ENCODE peak calls at places on chromosomes 5 and 9, in eight cellular contexts. X is stimulated activated CD8-positive, alpha-beta memory T cell treated with anti-CD3 and anti-CD28 coated beads, Interleukin-15, amount 100 ng/mL, for 24 hours; R is GM23248; M is activated CD8-positive, alpha-beta memory T cell treated with anti-CD3 and anti-CD28 coated beads, Interleukin-2, amount 50 U/mL, for 4 hours; V is posterior vena cava; W is astrocyte of the spinal cord; L is HTR-8/SVneo; H is fibroblast of the aortic adventitia. Q is an unnamed sample.

GRCh38 chr5:150490296-150490669 is 17.6 kb upstream of the NDST1 start:
- DNase-seq in L (no peak), X (no peak), V (no peak), R (peak; percentile 10), W (no peak), H (no peak), M (no peak), Q (no peak)

GRCh38 chr9:137798142-137798541 is 79.4 kb upstream of the CACNA1B start:
- DNase-seq in L (no peak), H (no peak), V (no peak), W (no peak), X (no peak), R (no peak), M (no peak), Q (no peak)

GRCh38 chr9:127280880-127281660 is 16.5 kb downstream of the GARNL3 start:
- DNase-seq in R (no peak), V (no peak), W (no peak), X (no peak), M (no peak), L (no peak), H (no peak), Q (no peak)

GRCh38 chr5:179258001-179258921 is 87.0 kb downstream of the ADAMTS2 start:
- DNase-seq in W (no peak), L (no peak), R (no peak), V (peak; percentile 77), H (no peak), M (no peak), X (no peak), Q (no peak)

GRCh38 chr5:158948376-158948775 is 151.3 kb downstream of the EBF1 start:
- DNase-seq in W (no peak), H (no peak), X (no peak), R (no peak), M (no peak), V (no peak), L (no peak), Q (no peak)

GRCh38 chr5:143143973-143144372 is 259.5 kb downstream of the NR3C1 start:
- DNase-seq in W (peak; percentile 63), M (no peak), H (peak; percentile 56), X (no peak), R (peak; percentile 77), L (no peak), V (no peak), Q (no peak)

GRCh38 chr5:111513175-111513520 is 813 bp upstream of the STARD4 start:
- DNase-seq in M (no peak), H (no peak), L (no peak), W (no peak), R (peak; percentile 62), X (no peak), V (no peak), Q (no peak)

GRCh38 chr9:137482094-137482781 is 23.1 kb upstream of the NSMF start:
- DNase-seq in W (peak; percentile 61), M (no peak), X (no peak), L (peak; percentile 71), V (peak; percentile 89), H (peak; percentile 56), R (peak; percentile 74), Q (no peak)

GRCh38 chr5:52674815-52675545 is 112.7 kb upstream of the ITGA1 start:
- DNase-seq in H (peak; percentile 36), X (no peak), M (no peak), V (no peak), W (peak; percentile 72), L (peak; percentile 73), R (peak; percentile 76), Q (no peak)

GRCh38 chr5:177604656-177605055 is 4.7 kb downstream of the B4GALT7 start:
- DNase-seq in R (no peak), W (no peak), H (no peak), X (no peak), L (no peak), M (no peak), V (no peak), Q (no peak)

GRCh38 chr5:139746691-139747582 is 48.7 kb upstream of the PSD2 start:
- DNase-seq in V (no peak), W (peak; percentile 48), X (no peak), L (no peak), R (peak; percentile 65), M (peak; percentile 86), H (peak; percentile 14), Q (no peak)

GRCh38 chr5:136891601-136892000 is 526.3 kb upstream of the TRPC7 start:
- DNase-seq in M (no peak), H (no peak), V (no peak), L (no peak), R (no peak), W (no peak), X (no peak), Q (no peak)

GRCh38 chr5:163434410-163434866 is 3.0 kb upstream of the CCNG1 start:
- DNase-seq in V (no peak), R (no peak), X (no peak), L (no peak), H (peak; percentile 61), W (peak; percentile 71), M (no peak), Q (no peak)

GRCh38 chr5:181170237-181170830 is 22.9 kb downstream of the OR2V2 start:
- DNase-seq in L (no peak), V (no peak), M (no peak), W (no peak), X (no peak), H (no peak), R (peak; percentile 22), Q (no peak)

GRCh38 chr9:130933114-130934046 is 5.7 kb downstream of the FIBCD1 start:
- DNase-seq in L (peak; percentile 75), M (no peak), X (no peak), W (peak; percentile 65), H (peak; percentile 71), V (no peak), R (peak; percentile 91), Q (no peak)

GRCh38 chr5:146919304-146919703 is 40.7 kb upstream of the PPP2R2B start:
- DNase-seq in L (no peak), W (no peak), H (no peak), V (no peak), M (no peak), X (no peak), R (no peak), Q (no peak)

GRCh38 chr5:37615184-37615583 is 224.7 kb downstream of the GDNF start:
- DNase-seq in L (peak; percentile 32), V (no peak), M (no peak), W (peak; percentile 94), R (peak; percentile 95), X (no peak), H (peak; percentile 94), Q (no peak)

GRCh38 chr5:113056988-113057387 is 80.4 kb downstream of the DCP2 start:
- DNase-seq in M (no peak), H (no peak), R (no peak), L (no peak), V (no peak), X (no peak), W (no peak), Q (no peak)

GRCh38 chr9:129178983-129179382 is 922 bp upstream of the IER5L start:
- DNase-seq in M (no peak), V (no peak), X (no peak), H (no peak), L (no peak), R (no peak), W (no peak), Q (no peak)

GRCh38 chr9:127898433-127899199 is 787 bp downstream of the ST6GALNAC6 start:
- DNase-seq in W (peak; percentile 71), R (peak; percentile 94), X (no peak), H (peak; percentile 94), M (no peak), L (peak; percentile 30), V (no peak), Q (peak; percentile 49)

GRCh38 chr5:173472784-173473278 is 143.6 kb downstream of the BOD1 start:
- DNase-seq in L (no peak), X (no peak), R (peak; percentile 60), W (no peak), V (peak; percentile 78), M (no peak), H (peak; percentile 65), Q (no peak)

GRCh38 chr5:52746539-52746938 is 41.2 kb upstream of the ITGA1 start:
- DNase-seq in X (no peak), V (no peak), W (no peak), R (peak; percentile 38), H (peak; percentile 18), M (no peak), L (no peak), Q (no peak)

GRCh38 chr9:17613723-17614122 is 34.9 kb downstream of the SH3GL2 start:
- DNase-seq in L (no peak), R (peak; percentile 67), X (no peak), H (peak; percentile 12), V (no peak), M (no peak), W (peak; percentile 86), Q (no peak)

GRCh38 chr5:151078490-151079262 is 2.2 kb downstream of the TNIP1 start:
- DNase-seq in X (no peak), H (no peak), W (no peak), R (no peak), L (no peak), M (peak; percentile 65), V (no peak), Q (no peak)

GRCh38 chr5:177443144-177443983 is 3.2 kb upstream of the PRR7 start:
- DNase-seq in V (peak; percentile 75), W (no peak), R (no peak), L (no peak), M (no peak), X (no peak), H (no peak), Q (no peak)

GRCh38 chr5:74766348-74766886 is 500 bp downstream of the GFM2 start:
- DNase-seq in H (peak; percentile 57), M (no peak), X (no peak), W (peak; percentile 61), R (peak; percentile 84), V (no peak), L (peak; percentile 35), Q (peak; percentile 29)

GRCh38 chr5:1343931-1344901 is 683 bp downstream of the CLPTM1L start:
- DNase-seq in R (peak; percentile 67), V (no peak), M (peak; percentile 30), L (no peak), X (no peak), H (no peak), W (no peak), Q (peak; percentile 38)

GRCh38 chr5:157926953-157927352 is 68.0 kb upstream of the CLINT1 start:
- DNase-seq in V (no peak), X (no peak), R (no peak), H (no peak), L (no peak), W (no peak), M (no peak), Q (no peak)

GRCh38 chr5:98570010-98570409 is 203.5 kb upstream of the RGMB start:
- DNase-seq in R (peak; percentile 59), X (no peak), L (peak; percentile 12), W (peak; percentile 83), M (no peak), V (no peak), H (peak; percentile 49), Q (no peak)

GRCh38 chr9:88060746-88061145 is 77.5 kb downstream of the SPATA31C2 start:
- DNase-seq in X (no peak), H (no peak), L (no peak), W (no peak), V (no peak), M (no peak), R (no peak), Q (no peak)

GRCh38 chr5:71865202-71865601 is 146.1 kb downstream of the CARTPT start:
- DNase-seq in R (peak; percentile 81), M (no peak), W (peak; percentile 80), V (no peak), H (peak; percentile 94), L (peak; percentile 37), X (no peak), Q (no peak)

Q was measured in HEK293T.